ENCODE peak calls at places on chromosomes 12 and 14, in five cellular contexts. One of them, this sample, is unnamed.

GRCh38 chr14:96920023-96920422 is 122.8 kb downstream of the VRK1 start:
- DNase-seq in PC-9: no peak
- DNase-seq in CD4-positive, CD25-positive, alpha-beta regulatory T cell: no peak
- DNase-seq in GM20000: no peak
- DNase-seq in T-helper 1 cell: no peak
- DNase-seq in this sample: no peak

GRCh38 chr14:100159107-100159864 is at the start of gene DEGS2:
- DNase-seq in PC-9: no peak
- DNase-seq in CD4-positive, CD25-positive, alpha-beta regulatory T cell: no peak
- DNase-seq in GM20000: peak; percentile 92
- DNase-seq in T-helper 1 cell: peak; percentile 45
- DNase-seq in this sample: no peak

GRCh38 chr14:104194716-104195115 is 56.3 kb downstream of the KIF26A start:
- DNase-seq in PC-9: no peak
- DNase-seq in CD4-positive, CD25-positive, alpha-beta regulatory T cell: no peak
- DNase-seq in GM20000: no peak
- DNase-seq in T-helper 1 cell: no peak
- DNase-seq in this sample: no peak

GRCh38 chr14:96960598-96961116 is 163.5 kb downstream of the VRK1 start:
- DNase-seq in PC-9: no peak
- DNase-seq in CD4-positive, CD25-positive, alpha-beta regulatory T cell: no peak
- DNase-seq in GM20000: no peak
- DNase-seq in T-helper 1 cell: no peak
- DNase-seq in this sample: no peak

GRCh38 chr14:54719406-54719805 is 152.5 kb downstream of the SAMD4A start:
- DNase-seq in PC-9: no peak
- DNase-seq in CD4-positive, CD25-positive, alpha-beta regulatory T cell: no peak
- DNase-seq in GM20000: no peak
- DNase-seq in T-helper 1 cell: no peak
- DNase-seq in this sample: no peak

GRCh38 chr12:47837190-47838171 is 17.8 kb upstream of the HDAC7 start:
- DNase-seq in PC-9: peak; percentile 56
- DNase-seq in CD4-positive, CD25-positive, alpha-beta regulatory T cell: peak; percentile 80
- DNase-seq in GM20000: peak; percentile 74
- DNase-seq in T-helper 1 cell: peak; percentile 50
- DNase-seq in this sample: no peak

GRCh38 chr14:90336401-90336800 is 4.7 kb upstream of the NRDE2 start:
- DNase-seq in PC-9: no peak
- DNase-seq in CD4-positive, CD25-positive, alpha-beta regulatory T cell: no peak
- DNase-seq in GM20000: no peak
- DNase-seq in T-helper 1 cell: no peak
- DNase-seq in this sample: no peak

GRCh38 chr14:65745396-65746190 is 333.1 kb downstream of the FUT8 start:
- DNase-seq in PC-9: no peak
- DNase-seq in CD4-positive, CD25-positive, alpha-beta regulatory T cell: no peak
- DNase-seq in GM20000: no peak
- DNase-seq in T-helper 1 cell: no peak
- DNase-seq in this sample: no peak

GRCh38 chr12:77116277-77116676 is 50.9 kb upstream of the E2F7 start:
- DNase-seq in PC-9: no peak
- DNase-seq in CD4-positive, CD25-positive, alpha-beta regulatory T cell: no peak
- DNase-seq in GM20000: no peak
- DNase-seq in T-helper 1 cell: no peak
- DNase-seq in this sample: no peak

GRCh38 chr12:103268831-103269514 is 226.8 kb downstream of the C12orf42 start:
- DNase-seq in PC-9: no peak
- DNase-seq in CD4-positive, CD25-positive, alpha-beta regulatory T cell: peak; percentile 13
- DNase-seq in GM20000: no peak
- DNase-seq in T-helper 1 cell: no peak
- DNase-seq in this sample: no peak

GRCh38 chr14:53336729-53337128 is 183.6 kb upstream of the DDHD1 start:
- DNase-seq in PC-9: no peak
- DNase-seq in CD4-positive, CD25-positive, alpha-beta regulatory T cell: no peak
- DNase-seq in GM20000: no peak
- DNase-seq in T-helper 1 cell: no peak
- DNase-seq in this sample: no peak

GRCh38 chr14:41873379-41874034 is 266.8 kb downstream of the LRFN5 start:
- DNase-seq in PC-9: no peak
- DNase-seq in CD4-positive, CD25-positive, alpha-beta regulatory T cell: no peak
- DNase-seq in GM20000: no peak
- DNase-seq in T-helper 1 cell: no peak
- DNase-seq in this sample: no peak

GRCh38 chr14:32363761-32364160 is 34.7 kb downstream of the AKAP6 start:
- DNase-seq in PC-9: no peak
- DNase-seq in CD4-positive, CD25-positive, alpha-beta regulatory T cell: no peak
- DNase-seq in GM20000: no peak
- DNase-seq in T-helper 1 cell: no peak
- DNase-seq in this sample: no peak

GRCh38 chr12:11607313-11608081 is 42.0 kb upstream of the ETV6 start:
- DNase-seq in PC-9: peak; percentile 60
- DNase-seq in CD4-positive, CD25-positive, alpha-beta regulatory T cell: no peak
- DNase-seq in GM20000: no peak
- DNase-seq in T-helper 1 cell: no peak
- DNase-seq in this sample: no peak

GRCh38 chr12:111102062-111102735 is 181.8 kb upstream of the MYL2 start:
- DNase-seq in PC-9: no peak
- DNase-seq in CD4-positive, CD25-positive, alpha-beta regulatory T cell: no peak
- DNase-seq in GM20000: no peak
- DNase-seq in T-helper 1 cell: no peak
- DNase-seq in this sample: no peak

GRCh38 chr12:77830952-77831351 is 258 bp downstream of the NAV3 start:
- DNase-seq in PC-9: no peak
- DNase-seq in CD4-positive, CD25-positive, alpha-beta regulatory T cell: no peak
- DNase-seq in GM20000: no peak
- DNase-seq in T-helper 1 cell: no peak
- DNase-seq in this sample: no peak

GRCh38 chr12:4775936-4776335 is 55.7 kb downstream of the GALNT8 start:
- DNase-seq in PC-9: no peak
- DNase-seq in CD4-positive, CD25-positive, alpha-beta regulatory T cell: no peak
- DNase-seq in GM20000: no peak
- DNase-seq in T-helper 1 cell: no peak
- DNase-seq in this sample: no peak

GRCh38 chr12:6205144-6205539 is 4.9 kb downstream of the CD9 start:
- DNase-seq in PC-9: peak; percentile 20
- DNase-seq in CD4-positive, CD25-positive, alpha-beta regulatory T cell: no peak
- DNase-seq in GM20000: no peak
- DNase-seq in T-helper 1 cell: no peak
- DNase-seq in this sample: no peak

GRCh38 chr12:122875590-122876220 is 20.2 kb downstream of the VPS37B start:
- DNase-seq in PC-9: peak; percentile 8
- DNase-seq in CD4-positive, CD25-positive, alpha-beta regulatory T cell: no peak
- DNase-seq in GM20000: peak; percentile 58
- DNase-seq in T-helper 1 cell: no peak
- DNase-seq in this sample: no peak

GRCh38 chr12:71312767-71313375 is 126.7 kb upstream of the LGR5 start:
- DNase-seq in PC-9: no peak
- DNase-seq in CD4-positive, CD25-positive, alpha-beta regulatory T cell: no peak
- DNase-seq in GM20000: no peak
- DNase-seq in T-helper 1 cell: no peak
- DNase-seq in this sample: no peak

GRCh38 chr12:103012884-103013283 is 55.4 kb downstream of the ASCL1 start:
- DNase-seq in PC-9: no peak
- DNase-seq in CD4-positive, CD25-positive, alpha-beta regulatory T cell: no peak
- DNase-seq in GM20000: no peak
- DNase-seq in T-helper 1 cell: no peak
- DNase-seq in this sample: no peak

GRCh38 chr12:24069532-24070395 is 120.3 kb upstream of the SOX5 start:
- DNase-seq in PC-9: no peak
- DNase-seq in CD4-positive, CD25-positive, alpha-beta regulatory T cell: no peak
- DNase-seq in GM20000: no peak
- DNase-seq in T-helper 1 cell: no peak
- DNase-seq in this sample: no peak

GRCh38 chr14:75979071-75979571 is 2.7 kb downstream of the TGFB3 start:
- DNase-seq in PC-9: no peak
- DNase-seq in CD4-positive, CD25-positive, alpha-beta regulatory T cell: peak; percentile 9
- DNase-seq in GM20000: peak; percentile 49
- DNase-seq in T-helper 1 cell: no peak
- DNase-seq in this sample: no peak